ENCODE peak calls at places on chromosomes 7 and 10, in nine cellular contexts. J is stimulated activated CD8-positive, alpha-beta memory T cell treated with anti-CD3 and anti-CD28 coated beads, Interleukin-15, amount 100 ng/mL, for 4 hours; H is T-helper 2 cell; E is T-helper 1 cell; U is activated CD8-positive, alpha-beta memory T cell treated with anti-CD3 and anti-CD28 coated beads, Interleukin-2, amount 10 ng/mL, durations not matched to agents 7 days and 5 days; V is renal cortical epithelial cell; A is ecto neural progenitor cell; W is tibial artery; L is MV-4-11. O is an unnamed sample.

GRCh38 chr10:113907166-113907565 is 52.7 kb downstream of the NHLRC2 start:
- DNase-seq in J (no peak), H (no peak), E (no peak), U (no peak), V (no peak), A (no peak), W (no peak), L (no peak), O (no peak)

GRCh38 chr7:118863961-118864360 is 639.5 kb downstream of the ANKRD7 start:
- DNase-seq in J (no peak), H (no peak), E (no peak), U (no peak), V (no peak), A (no peak), W (no peak), L (no peak), O (no peak)

GRCh38 chr10:36801660-36802059 is 323.7 kb upstream of the ANKRD30A start:
- DNase-seq in J (no peak), H (no peak), E (no peak), U (no peak), V (peak), A (no peak), W (no peak), L (no peak), O (no peak)

GRCh38 chr7:7176421-7177043 is 5.8 kb upstream of the C1GALT1 start:
- DNase-seq in J (no peak), H (no peak), E (no peak), U (no peak), V (peak), A (no peak), W (no peak), L (peak), O (no peak)

GRCh38 chr10:71253981-71254818 is 41.8 kb downstream of the UNC5B start:
- DNase-seq in J (no peak), H (no peak), E (no peak), U (no peak), V (no peak), A (no peak), W (no peak), L (no peak), O (no peak)

GRCh38 chr7:118511146-118511545 is 286.6 kb downstream of the ANKRD7 start:
- DNase-seq in J (no peak), H (no peak), E (no peak), U (no peak), V (no peak), A (no peak), W (no peak), L (no peak), O (no peak)

GRCh38 chr10:123038782-123039631 is 30.2 kb downstream of the ACADSB start:
- DNase-seq in J (no peak), H (no peak), E (no peak), U (no peak), V (peak), A (no peak), W (no peak), L (peak), O (no peak)

GRCh38 chr7:46127805-46128204 is 206.7 kb upstream of the IGFBP3 start:
- DNase-seq in J (no peak), H (no peak), E (no peak), U (no peak), V (no peak), A (no peak), W (no peak), L (no peak), O (no peak)

GRCh38 chr10:20040012-20040411 is 223.8 kb downstream of the PLXDC2 start:
- DNase-seq in J (no peak), H (no peak), E (no peak), U (no peak), V (peak), A (no peak), W (no peak), L (no peak), O (no peak)

O was measured in DND-41.